ENCODE peak calls at places on chromosomes 6 and 20, in nine cellular contexts. One of them, this sample, is unnamed.
A peak's percentile ranks its signal among the peaks of the same experiment; 100 is the strongest.

GRCh38 chr20:58382096-58382495 is 6.9 kb upstream of the VAPB start:
- DNase-seq in lower leg skin: no peak
- DNase-seq in lower lobe of right lung: no peak
- DNase-seq in CD8-positive, alpha-beta T cell: no peak
- DNase-seq in sigmoid colon: no peak
- DNase-seq in H7: no peak
- DNase-seq in MM.1S: no peak
- DNase-seq in PC-9: no peak
- DNase-seq in left ventricle myocardium inferior: no peak
- DNase-seq in this sample: no peak

GRCh38 chr6:153090241-153090930 is 40.7 kb downstream of the RGS17 start:
- DNase-seq in MM.1S: peak; percentile 18
- DNase-seq in sigmoid colon: no peak
- DNase-seq in PC-9: peak; percentile 6
- DNase-seq in CD8-positive, alpha-beta T cell: no peak
- DNase-seq in lower leg skin: no peak
- DNase-seq in left ventricle myocardium inferior: no peak
- DNase-seq in H7: no peak
- DNase-seq in lower lobe of right lung: no peak
- DNase-seq in this sample: peak; percentile 93

GRCh38 chr6:21277601-21278043 is 315.9 kb upstream of the SOX4 start:
- DNase-seq in sigmoid colon: no peak
- DNase-seq in lower leg skin: no peak
- DNase-seq in PC-9: peak; percentile 62
- DNase-seq in MM.1S: no peak
- DNase-seq in CD8-positive, alpha-beta T cell: no peak
- DNase-seq in lower lobe of right lung: no peak
- DNase-seq in H7: no peak
- DNase-seq in left ventricle myocardium inferior: no peak
- DNase-seq in this sample: no peak

GRCh38 chr20:24492031-24492607 is 22.7 kb downstream of the SYNDIG1 start:
- DNase-seq in left ventricle myocardium inferior: no peak
- DNase-seq in MM.1S: no peak
- DNase-seq in CD8-positive, alpha-beta T cell: no peak
- DNase-seq in lower leg skin: no peak
- DNase-seq in lower lobe of right lung: no peak
- DNase-seq in sigmoid colon: peak; percentile 61
- DNase-seq in H7: peak; percentile 92
- DNase-seq in PC-9: no peak
- DNase-seq in this sample: no peak

GRCh38 chr6:26330835-26331808 is 33.9 kb upstream of the BTN3A2 start:
- DNase-seq in PC-9: peak; percentile 62
- DNase-seq in left ventricle myocardium inferior: no peak
- DNase-seq in lower leg skin: no peak
- DNase-seq in H7: peak; percentile 22
- DNase-seq in CD8-positive, alpha-beta T cell: peak; percentile 62
- DNase-seq in sigmoid colon: no peak
- DNase-seq in lower lobe of right lung: no peak
- DNase-seq in MM.1S: no peak
- DNase-seq in this sample: no peak

GRCh38 chr6:10389739-10390494 is 25.0 kb downstream of the TFAP2A start:
- DNase-seq in PC-9: no peak
- DNase-seq in lower leg skin: no peak
- DNase-seq in sigmoid colon: no peak
- DNase-seq in H7: peak; percentile 74
- DNase-seq in CD8-positive, alpha-beta T cell: no peak
- DNase-seq in left ventricle myocardium inferior: no peak
- DNase-seq in MM.1S: no peak
- DNase-seq in lower lobe of right lung: no peak
- DNase-seq in this sample: no peak

GRCh38 chr6:5302995-5303622 is 41.8 kb downstream of the FARS2 start:
- DNase-seq in lower leg skin: peak; percentile 34
- DNase-seq in sigmoid colon: no peak
- DNase-seq in MM.1S: peak; percentile 80
- DNase-seq in CD8-positive, alpha-beta T cell: peak; percentile 70
- DNase-seq in PC-9: peak; percentile 23
- DNase-seq in lower lobe of right lung: peak; percentile 56
- DNase-seq in left ventricle myocardium inferior: peak; percentile 24
- DNase-seq in H7: peak; percentile 70
- DNase-seq in this sample: no peak

GRCh38 chr20:381581-382290 is 1.2 kb downstream of the TRIB3 start:
- DNase-seq in H7: peak; percentile 84
- DNase-seq in lower lobe of right lung: peak; percentile 87
- DNase-seq in MM.1S: peak; percentile 93
- DNase-seq in sigmoid colon: peak; percentile 83
- DNase-seq in PC-9: peak; percentile 84
- DNase-seq in lower leg skin: peak; percentile 71
- DNase-seq in left ventricle myocardium inferior: peak; percentile 66
- DNase-seq in CD8-positive, alpha-beta T cell: peak; percentile 86
- DNase-seq in this sample: peak; percentile 87

GRCh38 chr20:35269055-35269781 is 8.7 kb downstream of the MMP24OS start:
- DNase-seq in lower lobe of right lung: peak; percentile 68
- DNase-seq in left ventricle myocardium inferior: peak; percentile 59
- DNase-seq in lower leg skin: no peak
- DNase-seq in PC-9: peak; percentile 66
- DNase-seq in CD8-positive, alpha-beta T cell: peak; percentile 66
- DNase-seq in MM.1S: no peak
- DNase-seq in H7: peak; percentile 95
- DNase-seq in sigmoid colon: no peak
- DNase-seq in this sample: peak; percentile 83

DNA sequence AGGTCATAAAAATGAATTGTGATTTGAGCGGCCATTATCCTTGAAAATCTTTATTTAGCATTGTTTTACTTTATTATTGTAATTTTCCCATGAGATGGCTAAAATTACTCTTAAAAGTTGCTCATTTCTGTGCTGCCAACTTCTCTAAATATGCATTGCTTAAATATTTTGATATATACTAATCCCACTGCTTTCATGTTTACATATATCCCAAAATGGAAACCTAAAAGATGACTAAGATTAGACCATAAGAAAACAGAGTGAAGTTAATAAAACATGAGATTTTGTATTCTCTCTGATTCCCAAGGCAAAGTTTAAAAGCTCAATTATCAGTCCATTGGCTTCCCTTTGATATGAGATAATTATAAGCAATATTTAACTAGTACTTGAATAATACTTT is 1227.0 kb upstream of the CITED2 start:
- DNase-seq in H7: no peak
- DNase-seq in lower lobe of right lung: no peak
- DNase-seq in sigmoid colon: no peak
- DNase-seq in PC-9: no peak
- DNase-seq in MM.1S: no peak
- DNase-seq in left ventricle myocardium inferior: no peak
- DNase-seq in CD8-positive, alpha-beta T cell: no peak
- DNase-seq in lower leg skin: no peak
- DNase-seq in this sample: no peak
- H3K4me3 ChIP-seq in H7: no peak overlapping the region
- H3K4me3 ChIP-seq in lower lobe of right lung: no peak overlapping the region
- H3K4me3 ChIP-seq in sigmoid colon: no peak overlapping the region
- H3K4me3 ChIP-seq in PC-9: no peak overlapping the region
- H3K4me3 ChIP-seq in MM.1S: no peak overlapping the region
- H3K4me3 ChIP-seq in left ventricle myocardium inferior: no peak overlapping the region
- H3K4me3 ChIP-seq in CD8-positive, alpha-beta T cell: no peak overlapping the region
- H3K4me3 ChIP-seq in lower leg skin: no peak overlapping the region
- H3K4me3 ChIP-seq in this sample: no peak overlapping the region

DNA sequence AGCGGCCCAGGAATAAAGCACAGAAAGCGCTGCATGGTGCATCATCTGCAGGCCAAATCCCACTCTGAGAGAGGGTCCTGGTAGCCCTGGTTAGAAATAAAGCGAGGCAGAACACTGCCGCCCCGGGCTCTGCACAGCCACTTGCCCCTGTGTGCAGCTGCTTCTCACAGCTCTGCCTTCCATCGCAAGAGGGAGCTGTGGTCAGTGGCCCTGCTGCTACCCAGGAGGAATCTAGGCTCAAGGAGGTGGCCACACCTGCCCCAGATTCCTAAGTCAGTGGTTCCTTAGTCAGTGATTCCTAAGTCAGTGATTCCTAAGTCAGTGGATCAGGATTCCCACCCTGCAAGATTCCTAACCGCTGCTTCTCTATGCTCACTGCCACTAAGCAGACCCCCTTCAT is 8.8 kb downstream of the CDH4 start:
- DNase-seq in MM.1S: no peak
- DNase-seq in PC-9: no peak
- DNase-seq in H7: peak; percentile 82
- DNase-seq in lower leg skin: no peak
- DNase-seq in sigmoid colon: no peak
- DNase-seq in CD8-positive, alpha-beta T cell: no peak
- DNase-seq in lower lobe of right lung: no peak
- DNase-seq in left ventricle myocardium inferior: no peak
- DNase-seq in this sample: no peak
- H3K4me3 ChIP-seq in MM.1S: no peak overlapping the region
- H3K4me3 ChIP-seq in PC-9: no peak overlapping the region
- H3K4me3 ChIP-seq in H7: no peak overlapping the region
- H3K4me3 ChIP-seq in lower leg skin: no peak overlapping the region
- H3K4me3 ChIP-seq in sigmoid colon: no peak overlapping the region
- H3K4me3 ChIP-seq in CD8-positive, alpha-beta T cell: no peak overlapping the region
- H3K4me3 ChIP-seq in lower lobe of right lung: no peak overlapping the region
- H3K4me3 ChIP-seq in left ventricle myocardium inferior: no peak overlapping the region
- H3K4me3 ChIP-seq in this sample: no peak overlapping the region

GRCh38 chr6:27332692-27333641 is 20.9 kb upstream of the POM121L2 start:
- DNase-seq in PC-9: peak; percentile 62
- DNase-seq in MM.1S: no peak
- DNase-seq in lower leg skin: no peak
- DNase-seq in left ventricle myocardium inferior: no peak
- DNase-seq in H7: peak; percentile 57
- DNase-seq in lower lobe of right lung: no peak
- DNase-seq in sigmoid colon: no peak
- DNase-seq in CD8-positive, alpha-beta T cell: peak; percentile 67
- DNase-seq in this sample: peak; percentile 56
- H3K4me3 ChIP-seq in PC-9: peak overlapping the region; percentile 82
- H3K4me3 ChIP-seq in MM.1S: no peak overlapping the region
- H3K4me3 ChIP-seq in lower leg skin: no peak overlapping the region
- H3K4me3 ChIP-seq in left ventricle myocardium inferior: peak overlapping the region; percentile 46
- H3K4me3 ChIP-seq in H7: peak overlapping the region; percentile 60
- H3K4me3 ChIP-seq in lower lobe of right lung: no peak overlapping the region
- H3K4me3 ChIP-seq in sigmoid colon: no peak overlapping the region
- H3K4me3 ChIP-seq in CD8-positive, alpha-beta T cell: peak overlapping the region; percentile 53
- H3K4me3 ChIP-seq in this sample: peak overlapping the region; percentile 53

GRCh38 chr6:7697432-7697819 is 28.5 kb upstream of the BMP6 start:
- DNase-seq in PC-9: no peak
- DNase-seq in lower leg skin: no peak
- DNase-seq in left ventricle myocardium inferior: no peak
- DNase-seq in CD8-positive, alpha-beta T cell: no peak
- DNase-seq in MM.1S: no peak
- DNase-seq in H7: no peak
- DNase-seq in sigmoid colon: no peak
- DNase-seq in lower lobe of right lung: no peak
- DNase-seq in this sample: no peak
- H3K4me3 ChIP-seq in PC-9: peak overlapping the region; percentile 6
- H3K4me3 ChIP-seq in lower leg skin: no peak overlapping the region
- H3K4me3 ChIP-seq in left ventricle myocardium inferior: no peak overlapping the region
- H3K4me3 ChIP-seq in CD8-positive, alpha-beta T cell: no peak overlapping the region
- H3K4me3 ChIP-seq in MM.1S: no peak overlapping the region
- H3K4me3 ChIP-seq in H7: no peak overlapping the region
- H3K4me3 ChIP-seq in sigmoid colon: no peak overlapping the region
- H3K4me3 ChIP-seq in lower lobe of right lung: no peak overlapping the region
- H3K4me3 ChIP-seq in this sample: no peak overlapping the region

GRCh38 chr6:149454405-149454848 is 30.4 kb downstream of the ZC3H12D start:
- DNase-seq in PC-9: peak; percentile 90
- DNase-seq in lower leg skin: peak; percentile 82
- DNase-seq in left ventricle myocardium inferior: peak; percentile 98
- DNase-seq in MM.1S: no peak
- DNase-seq in H7: no peak
- DNase-seq in CD8-positive, alpha-beta T cell: no peak
- DNase-seq in lower lobe of right lung: peak; percentile 96
- DNase-seq in sigmoid colon: peak; percentile 98
- DNase-seq in this sample: peak; percentile 66
- H3K4me3 ChIP-seq in PC-9: no peak overlapping the region
- H3K4me3 ChIP-seq in lower leg skin: no peak overlapping the region
- H3K4me3 ChIP-seq in left ventricle myocardium inferior: peak overlapping the region; percentile 22
- H3K4me3 ChIP-seq in MM.1S: no peak overlapping the region
- H3K4me3 ChIP-seq in H7: no peak overlapping the region
- H3K4me3 ChIP-seq in CD8-positive, alpha-beta T cell: no peak overlapping the region
- H3K4me3 ChIP-seq in lower lobe of right lung: peak overlapping the region; percentile 2
- H3K4me3 ChIP-seq in sigmoid colon: no peak overlapping the region
- H3K4me3 ChIP-seq in this sample: peak overlapping the region; percentile 44

DNA sequence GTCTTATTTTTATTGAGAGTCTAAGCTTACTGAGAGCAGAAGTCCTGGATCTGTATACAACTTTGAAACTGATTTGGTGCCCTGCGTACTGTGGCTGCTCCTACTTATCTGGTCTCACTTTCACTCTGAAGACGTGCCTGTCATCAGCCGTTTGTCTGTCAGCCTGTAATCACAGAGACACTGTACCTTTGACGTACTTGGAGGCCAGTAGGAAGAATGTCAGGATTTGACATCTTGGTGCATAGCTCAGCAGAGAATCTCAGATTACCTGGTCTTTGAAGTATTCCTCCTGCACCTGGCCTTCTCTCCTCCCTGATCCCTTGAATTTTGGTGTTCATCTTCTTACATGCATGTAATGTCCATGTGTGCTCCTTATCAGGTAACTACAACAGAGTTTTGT is 37.7 kb downstream of the DSE start:
- DNase-seq in lower leg skin: no peak
- DNase-seq in CD8-positive, alpha-beta T cell: no peak
- DNase-seq in left ventricle myocardium inferior: no peak
- DNase-seq in PC-9: no peak
- DNase-seq in sigmoid colon: no peak
- DNase-seq in MM.1S: no peak
- DNase-seq in H7: no peak
- DNase-seq in lower lobe of right lung: no peak
- DNase-seq in this sample: no peak
- H3K4me3 ChIP-seq in lower leg skin: no peak overlapping the region
- H3K4me3 ChIP-seq in CD8-positive, alpha-beta T cell: no peak overlapping the region
- H3K4me3 ChIP-seq in left ventricle myocardium inferior: no peak overlapping the region
- H3K4me3 ChIP-seq in PC-9: no peak overlapping the region
- H3K4me3 ChIP-seq in sigmoid colon: no peak overlapping the region
- H3K4me3 ChIP-seq in MM.1S: no peak overlapping the region
- H3K4me3 ChIP-seq in H7: no peak overlapping the region
- H3K4me3 ChIP-seq in lower lobe of right lung: no peak overlapping the region
- H3K4me3 ChIP-seq in this sample: no peak overlapping the region

GRCh38 chr6:28732052-28732451 is 191.7 kb downstream of the TRIM27 start:
- DNase-seq in MM.1S: no peak
- DNase-seq in H7: no peak
- DNase-seq in PC-9: no peak
- DNase-seq in lower leg skin: no peak
- DNase-seq in left ventricle myocardium inferior: no peak
- DNase-seq in sigmoid colon: no peak
- DNase-seq in lower lobe of right lung: no peak
- DNase-seq in CD8-positive, alpha-beta T cell: no peak
- DNase-seq in this sample: no peak

GRCh38 chr6:28738396-28738765 is 185.4 kb downstream of the TRIM27 start:
- DNase-seq in sigmoid colon: no peak
- DNase-seq in left ventricle myocardium inferior: no peak
- DNase-seq in CD8-positive, alpha-beta T cell: no peak
- DNase-seq in lower lobe of right lung: no peak
- DNase-seq in H7: peak; percentile 29
- DNase-seq in lower leg skin: no peak
- DNase-seq in MM.1S: no peak
- DNase-seq in PC-9: no peak
- DNase-seq in this sample: no peak

GRCh38 chr6:28737750-28738395 is 185.9 kb downstream of the TRIM27 start:
- DNase-seq in CD8-positive, alpha-beta T cell: no peak
- DNase-seq in MM.1S: no peak
- DNase-seq in H7: no peak
- DNase-seq in lower lobe of right lung: no peak
- DNase-seq in sigmoid colon: no peak
- DNase-seq in lower leg skin: no peak
- DNase-seq in left ventricle myocardium inferior: no peak
- DNase-seq in PC-9: no peak
- DNase-seq in this sample: no peak

GRCh38 chr6:28736121-28736520 is 187.7 kb downstream of the TRIM27 start:
- DNase-seq in sigmoid colon: no peak
- DNase-seq in left ventricle myocardium inferior: no peak
- DNase-seq in lower leg skin: no peak
- DNase-seq in lower lobe of right lung: no peak
- DNase-seq in H7: no peak
- DNase-seq in PC-9: no peak
- DNase-seq in CD8-positive, alpha-beta T cell: no peak
- DNase-seq in MM.1S: no peak
- DNase-seq in this sample: no peak

GRCh38 chr6:28734443-28734959 is 189.3 kb downstream of the TRIM27 start:
- DNase-seq in PC-9: no peak
- DNase-seq in CD8-positive, alpha-beta T cell: no peak
- DNase-seq in MM.1S: no peak
- DNase-seq in sigmoid colon: no peak
- DNase-seq in left ventricle myocardium inferior: no peak
- DNase-seq in lower leg skin: no peak
- DNase-seq in lower lobe of right lung: no peak
- DNase-seq in H7: no peak
- DNase-seq in this sample: no peak
- H3K4me3 ChIP-seq in PC-9: no peak overlapping the region
- H3K4me3 ChIP-seq in CD8-positive, alpha-beta T cell: no peak overlapping the region
- H3K4me3 ChIP-seq in MM.1S: no peak overlapping the region
- H3K4me3 ChIP-seq in sigmoid colon: no peak overlapping the region
- H3K4me3 ChIP-seq in left ventricle myocardium inferior: no peak overlapping the region
- H3K4me3 ChIP-seq in lower leg skin: no peak overlapping the region
- H3K4me3 ChIP-seq in lower lobe of right lung: no peak overlapping the region
- H3K4me3 ChIP-seq in H7: no peak overlapping the region
- H3K4me3 ChIP-seq in this sample: no peak overlapping the region

This sample was measured in SJCRH30.